ENCODE peak calls at places on chromosomes 7 and 10, in eight cellular contexts. One of them, this sample, is unnamed.

GRCh38 chr10:100803908-100804307 is 58.5 kb downstream of the PAX2 start:
- DNase-seq in CD8-positive, alpha-beta T cell: no peak
- DNase-seq in activated CD4-positive, alpha-beta T cell treated with anti-CD3 and anti-CD28 coated beads, Interleukin-2, amount 50 U/mL, for 24 hours: no peak
- DNase-seq in iris pigment epithelial cell: no peak
- DNase-seq in NCI-H2081: no peak
- DNase-seq in NCI-H69: no peak
- DNase-seq in naive thymus-derived CD8-positive, alpha-beta T cell: no peak
- DNase-seq in fibroblast of pulmonary artery: no peak
- DNase-seq in this sample: no peak

GRCh38 chr10:52232561-52233350 is 81.3 kb upstream of the DKK1 start:
- DNase-seq in iris pigment epithelial cell: peak
- DNase-seq in naive thymus-derived CD8-positive, alpha-beta T cell: no peak
- DNase-seq in NCI-H2081: no peak
- DNase-seq in NCI-H69: peak
- DNase-seq in fibroblast of pulmonary artery: peak
- DNase-seq in activated CD4-positive, alpha-beta T cell treated with anti-CD3 and anti-CD28 coated beads, Interleukin-2, amount 50 U/mL, for 24 hours: no peak
- DNase-seq in CD8-positive, alpha-beta T cell: no peak
- DNase-seq in this sample: no peak

GRCh38 chr7:158518915-158519640 is 68.5 kb downstream of the PTPRN2 start:
- DNase-seq in CD8-positive, alpha-beta T cell: no peak
- DNase-seq in iris pigment epithelial cell: no peak
- DNase-seq in NCI-H2081: no peak
- DNase-seq in fibroblast of pulmonary artery: no peak
- DNase-seq in activated CD4-positive, alpha-beta T cell treated with anti-CD3 and anti-CD28 coated beads, Interleukin-2, amount 50 U/mL, for 24 hours: no peak
- DNase-seq in NCI-H69: no peak
- DNase-seq in naive thymus-derived CD8-positive, alpha-beta T cell: no peak
- DNase-seq in this sample: no peak

GRCh38 chr7:725223-726005 is 1.1 kb upstream of the DNAAF5 start:
- DNase-seq in NCI-H69: no peak
- DNase-seq in iris pigment epithelial cell: peak
- DNase-seq in activated CD4-positive, alpha-beta T cell treated with anti-CD3 and anti-CD28 coated beads, Interleukin-2, amount 50 U/mL, for 24 hours: no peak
- DNase-seq in fibroblast of pulmonary artery: peak
- DNase-seq in NCI-H2081: no peak
- DNase-seq in CD8-positive, alpha-beta T cell: no peak
- DNase-seq in naive thymus-derived CD8-positive, alpha-beta T cell: no peak
- DNase-seq in this sample: no peak

GRCh38 chr10:132550366-132551092 is 12.9 kb downstream of the INPP5A start:
- DNase-seq in iris pigment epithelial cell: no peak
- DNase-seq in naive thymus-derived CD8-positive, alpha-beta T cell: no peak
- DNase-seq in fibroblast of pulmonary artery: no peak
- DNase-seq in CD8-positive, alpha-beta T cell: no peak
- DNase-seq in activated CD4-positive, alpha-beta T cell treated with anti-CD3 and anti-CD28 coated beads, Interleukin-2, amount 50 U/mL, for 24 hours: no peak
- DNase-seq in NCI-H2081: no peak
- DNase-seq in NCI-H69: no peak
- DNase-seq in this sample: no peak

GRCh38 chr7:138116892-138117291 is 40.6 kb downstream of the AKR1D1 start:
- DNase-seq in activated CD4-positive, alpha-beta T cell treated with anti-CD3 and anti-CD28 coated beads, Interleukin-2, amount 50 U/mL, for 24 hours: no peak
- DNase-seq in naive thymus-derived CD8-positive, alpha-beta T cell: no peak
- DNase-seq in NCI-H2081: no peak
- DNase-seq in iris pigment epithelial cell: no peak
- DNase-seq in fibroblast of pulmonary artery: no peak
- DNase-seq in NCI-H69: no peak
- DNase-seq in CD8-positive, alpha-beta T cell: no peak
- DNase-seq in this sample: no peak

GRCh38 chr10:130531312-130531711 is 395.1 kb downstream of the GLRX3 start:
- DNase-seq in activated CD4-positive, alpha-beta T cell treated with anti-CD3 and anti-CD28 coated beads, Interleukin-2, amount 50 U/mL, for 24 hours: no peak
- DNase-seq in NCI-H69: no peak
- DNase-seq in iris pigment epithelial cell: no peak
- DNase-seq in NCI-H2081: no peak
- DNase-seq in naive thymus-derived CD8-positive, alpha-beta T cell: no peak
- DNase-seq in CD8-positive, alpha-beta T cell: no peak
- DNase-seq in fibroblast of pulmonary artery: no peak
- DNase-seq in this sample: no peak

GRCh38 chr10:74189999-74190421 is 39.0 kb downstream of the ADK start:
- DNase-seq in activated CD4-positive, alpha-beta T cell treated with anti-CD3 and anti-CD28 coated beads, Interleukin-2, amount 50 U/mL, for 24 hours: no peak
- DNase-seq in CD8-positive, alpha-beta T cell: peak
- DNase-seq in NCI-H69: peak
- DNase-seq in fibroblast of pulmonary artery: peak
- DNase-seq in NCI-H2081: no peak
- DNase-seq in naive thymus-derived CD8-positive, alpha-beta T cell: no peak
- DNase-seq in iris pigment epithelial cell: peak
- DNase-seq in this sample: no peak

GRCh38 chr7:29442146-29442545 is 121.5 kb upstream of the PRR15 start:
- DNase-seq in CD8-positive, alpha-beta T cell: no peak
- DNase-seq in fibroblast of pulmonary artery: peak
- DNase-seq in NCI-H2081: peak
- DNase-seq in activated CD4-positive, alpha-beta T cell treated with anti-CD3 and anti-CD28 coated beads, Interleukin-2, amount 50 U/mL, for 24 hours: no peak
- DNase-seq in iris pigment epithelial cell: peak
- DNase-seq in NCI-H69: peak
- DNase-seq in naive thymus-derived CD8-positive, alpha-beta T cell: no peak
- DNase-seq in this sample: no peak

GRCh38 chr7:13989138-13989943 is at the start of gene ETV1:
- DNase-seq in NCI-H69: peak
- DNase-seq in CD8-positive, alpha-beta T cell: no peak
- DNase-seq in NCI-H2081: peak
- DNase-seq in naive thymus-derived CD8-positive, alpha-beta T cell: no peak
- DNase-seq in iris pigment epithelial cell: peak
- DNase-seq in fibroblast of pulmonary artery: peak
- DNase-seq in activated CD4-positive, alpha-beta T cell treated with anti-CD3 and anti-CD28 coated beads, Interleukin-2, amount 50 U/mL, for 24 hours: no peak
- DNase-seq in this sample: peak

GRCh38 chr7:10767771-10768170 is 205.9 kb upstream of the PHF14 start:
- DNase-seq in activated CD4-positive, alpha-beta T cell treated with anti-CD3 and anti-CD28 coated beads, Interleukin-2, amount 50 U/mL, for 24 hours: no peak
- DNase-seq in NCI-H2081: no peak
- DNase-seq in iris pigment epithelial cell: peak
- DNase-seq in fibroblast of pulmonary artery: no peak
- DNase-seq in naive thymus-derived CD8-positive, alpha-beta T cell: no peak
- DNase-seq in NCI-H69: no peak
- DNase-seq in CD8-positive, alpha-beta T cell: no peak
- DNase-seq in this sample: no peak

GRCh38 chr7:140230517-140230861 is 53.7 kb upstream of the KDM7A start:
- DNase-seq in naive thymus-derived CD8-positive, alpha-beta T cell: peak
- DNase-seq in activated CD4-positive, alpha-beta T cell treated with anti-CD3 and anti-CD28 coated beads, Interleukin-2, amount 50 U/mL, for 24 hours: no peak
- DNase-seq in NCI-H2081: peak
- DNase-seq in NCI-H69: peak
- DNase-seq in iris pigment epithelial cell: no peak
- DNase-seq in CD8-positive, alpha-beta T cell: peak
- DNase-seq in fibroblast of pulmonary artery: no peak
- DNase-seq in this sample: no peak

GRCh38 chr7:140646931-140647647 is 6.5 kb upstream of the DENND2A start:
- DNase-seq in naive thymus-derived CD8-positive, alpha-beta T cell: peak
- DNase-seq in fibroblast of pulmonary artery: peak
- DNase-seq in iris pigment epithelial cell: peak
- DNase-seq in NCI-H69: peak
- DNase-seq in activated CD4-positive, alpha-beta T cell treated with anti-CD3 and anti-CD28 coated beads, Interleukin-2, amount 50 U/mL, for 24 hours: no peak
- DNase-seq in NCI-H2081: peak
- DNase-seq in CD8-positive, alpha-beta T cell: peak
- DNase-seq in this sample: no peak

GRCh38 chr10:68725016-68725415 is 4.0 kb downstream of the CCAR1 start:
- DNase-seq in activated CD4-positive, alpha-beta T cell treated with anti-CD3 and anti-CD28 coated beads, Interleukin-2, amount 50 U/mL, for 24 hours: no peak
- DNase-seq in iris pigment epithelial cell: no peak
- DNase-seq in naive thymus-derived CD8-positive, alpha-beta T cell: no peak
- DNase-seq in fibroblast of pulmonary artery: no peak
- DNase-seq in CD8-positive, alpha-beta T cell: no peak
- DNase-seq in NCI-H69: no peak
- DNase-seq in NCI-H2081: no peak
- DNase-seq in this sample: no peak

GRCh38 chr10:10852464-10852863 is 165.2 kb upstream of the CELF2 start:
- DNase-seq in naive thymus-derived CD8-positive, alpha-beta T cell: no peak
- DNase-seq in activated CD4-positive, alpha-beta T cell treated with anti-CD3 and anti-CD28 coated beads, Interleukin-2, amount 50 U/mL, for 24 hours: no peak
- DNase-seq in CD8-positive, alpha-beta T cell: no peak
- DNase-seq in iris pigment epithelial cell: no peak
- DNase-seq in NCI-H2081: no peak
- DNase-seq in NCI-H69: no peak
- DNase-seq in fibroblast of pulmonary artery: no peak
- DNase-seq in this sample: no peak

GRCh38 chr10:6014241-6014761 is 37.0 kb upstream of the IL15RA start:
- DNase-seq in fibroblast of pulmonary artery: peak
- DNase-seq in naive thymus-derived CD8-positive, alpha-beta T cell: peak
- DNase-seq in CD8-positive, alpha-beta T cell: peak
- DNase-seq in activated CD4-positive, alpha-beta T cell treated with anti-CD3 and anti-CD28 coated beads, Interleukin-2, amount 50 U/mL, for 24 hours: no peak
- DNase-seq in iris pigment epithelial cell: peak
- DNase-seq in NCI-H69: peak
- DNase-seq in NCI-H2081: peak
- DNase-seq in this sample: no peak

GRCh38 chr7:127862540-127862939 is 168.7 kb downstream of the LRRC4 start:
- DNase-seq in activated CD4-positive, alpha-beta T cell treated with anti-CD3 and anti-CD28 coated beads, Interleukin-2, amount 50 U/mL, for 24 hours: no peak
- DNase-seq in iris pigment epithelial cell: no peak
- DNase-seq in CD8-positive, alpha-beta T cell: no peak
- DNase-seq in fibroblast of pulmonary artery: no peak
- DNase-seq in NCI-H69: no peak
- DNase-seq in naive thymus-derived CD8-positive, alpha-beta T cell: no peak
- DNase-seq in NCI-H2081: no peak
- DNase-seq in this sample: no peak

GRCh38 chr10:76302936-76303656 is 871.7 kb downstream of the LRMDA start:
- DNase-seq in NCI-H69: peak
- DNase-seq in iris pigment epithelial cell: no peak
- DNase-seq in naive thymus-derived CD8-positive, alpha-beta T cell: no peak
- DNase-seq in CD8-positive, alpha-beta T cell: no peak
- DNase-seq in activated CD4-positive, alpha-beta T cell treated with anti-CD3 and anti-CD28 coated beads, Interleukin-2, amount 50 U/mL, for 24 hours: no peak
- DNase-seq in NCI-H2081: no peak
- DNase-seq in fibroblast of pulmonary artery: no peak
- DNase-seq in this sample: no peak

GRCh38 chr7:144834516-144835165 is 1.2 kb downstream of the TPK1 start:
- DNase-seq in activated CD4-positive, alpha-beta T cell treated with anti-CD3 and anti-CD28 coated beads, Interleukin-2, amount 50 U/mL, for 24 hours: no peak
- DNase-seq in fibroblast of pulmonary artery: peak
- DNase-seq in naive thymus-derived CD8-positive, alpha-beta T cell: peak
- DNase-seq in iris pigment epithelial cell: peak
- DNase-seq in NCI-H2081: no peak
- DNase-seq in CD8-positive, alpha-beta T cell: peak
- DNase-seq in NCI-H69: peak
- DNase-seq in this sample: no peak

GRCh38 chr7:30765359-30765758 is 5.9 kb upstream of the MINDY4 start:
- DNase-seq in activated CD4-positive, alpha-beta T cell treated with anti-CD3 and anti-CD28 coated beads, Interleukin-2, amount 50 U/mL, for 24 hours: no peak
- DNase-seq in naive thymus-derived CD8-positive, alpha-beta T cell: no peak
- DNase-seq in NCI-H2081: no peak
- DNase-seq in CD8-positive, alpha-beta T cell: no peak
- DNase-seq in NCI-H69: no peak
- DNase-seq in fibroblast of pulmonary artery: no peak
- DNase-seq in iris pigment epithelial cell: no peak
- DNase-seq in this sample: no peak

GRCh38 chr10:77016278-77016815 is 621.3 kb downstream of the KCNMA1 start:
- DNase-seq in naive thymus-derived CD8-positive, alpha-beta T cell: no peak
- DNase-seq in NCI-H2081: no peak
- DNase-seq in fibroblast of pulmonary artery: no peak
- DNase-seq in activated CD4-positive, alpha-beta T cell treated with anti-CD3 and anti-CD28 coated beads, Interleukin-2, amount 50 U/mL, for 24 hours: no peak
- DNase-seq in NCI-H69: no peak
- DNase-seq in iris pigment epithelial cell: no peak
- DNase-seq in CD8-positive, alpha-beta T cell: no peak
- DNase-seq in this sample: no peak

GRCh38 chr10:123287594-123288247 is 133.5 kb downstream of the BUB3 start:
- DNase-seq in activated CD4-positive, alpha-beta T cell treated with anti-CD3 and anti-CD28 coated beads, Interleukin-2, amount 50 U/mL, for 24 hours: no peak
- DNase-seq in NCI-H69: no peak
- DNase-seq in NCI-H2081: no peak
- DNase-seq in fibroblast of pulmonary artery: peak
- DNase-seq in iris pigment epithelial cell: peak
- DNase-seq in naive thymus-derived CD8-positive, alpha-beta T cell: no peak
- DNase-seq in CD8-positive, alpha-beta T cell: no peak
- DNase-seq in this sample: no peak

GRCh38 chr7:138935438-138936079 is 45.6 kb downstream of the KIAA1549 start:
- DNase-seq in NCI-H69: peak
- DNase-seq in activated CD4-positive, alpha-beta T cell treated with anti-CD3 and anti-CD28 coated beads, Interleukin-2, amount 50 U/mL, for 24 hours: no peak
- DNase-seq in CD8-positive, alpha-beta T cell: no peak
- DNase-seq in fibroblast of pulmonary artery: peak
- DNase-seq in naive thymus-derived CD8-positive, alpha-beta T cell: no peak
- DNase-seq in iris pigment epithelial cell: peak
- DNase-seq in NCI-H2081: peak
- DNase-seq in this sample: no peak

GRCh38 chr7:50914460-50914859 is 131.8 kb upstream of the GRB10 start:
- DNase-seq in CD8-positive, alpha-beta T cell: no peak
- DNase-seq in activated CD4-positive, alpha-beta T cell treated with anti-CD3 and anti-CD28 coated beads, Interleukin-2, amount 50 U/mL, for 24 hours: no peak
- DNase-seq in NCI-H2081: no peak
- DNase-seq in NCI-H69: no peak
- DNase-seq in iris pigment epithelial cell: no peak
- DNase-seq in naive thymus-derived CD8-positive, alpha-beta T cell: no peak
- DNase-seq in fibroblast of pulmonary artery: no peak
- DNase-seq in this sample: no peak

GRCh38 chr10:4661572-4662255 is 164.3 kb upstream of the AKR1E2 start:
- DNase-seq in iris pigment epithelial cell: no peak
- DNase-seq in fibroblast of pulmonary artery: no peak
- DNase-seq in NCI-H69: no peak
- DNase-seq in CD8-positive, alpha-beta T cell: no peak
- DNase-seq in NCI-H2081: no peak
- DNase-seq in naive thymus-derived CD8-positive, alpha-beta T cell: no peak
- DNase-seq in activated CD4-positive, alpha-beta T cell treated with anti-CD3 and anti-CD28 coated beads, Interleukin-2, amount 50 U/mL, for 24 hours: no peak
- DNase-seq in this sample: no peak

GRCh38 chr10:103592186-103593021 is 98.9 kb downstream of the NEURL1 start:
- DNase-seq in fibroblast of pulmonary artery: peak
- DNase-seq in NCI-H69: peak
- DNase-seq in iris pigment epithelial cell: peak
- DNase-seq in naive thymus-derived CD8-positive, alpha-beta T cell: peak
- DNase-seq in activated CD4-positive, alpha-beta T cell treated with anti-CD3 and anti-CD28 coated beads, Interleukin-2, amount 50 U/mL, for 24 hours: no peak
- DNase-seq in NCI-H2081: peak
- DNase-seq in CD8-positive, alpha-beta T cell: peak
- DNase-seq in this sample: no peak

GRCh38 chr10:3143366-3143765 is 29.2 kb downstream of the PITRM1 start:
- DNase-seq in NCI-H2081: no peak
- DNase-seq in iris pigment epithelial cell: no peak
- DNase-seq in NCI-H69: no peak
- DNase-seq in fibroblast of pulmonary artery: no peak
- DNase-seq in activated CD4-positive, alpha-beta T cell treated with anti-CD3 and anti-CD28 coated beads, Interleukin-2, amount 50 U/mL, for 24 hours: no peak
- DNase-seq in CD8-positive, alpha-beta T cell: no peak
- DNase-seq in naive thymus-derived CD8-positive, alpha-beta T cell: no peak
- DNase-seq in this sample: no peak

GRCh38 chr7:83077328-83077727 is 85.4 kb downstream of the PCLO start:
- DNase-seq in naive thymus-derived CD8-positive, alpha-beta T cell: no peak
- DNase-seq in CD8-positive, alpha-beta T cell: no peak
- DNase-seq in iris pigment epithelial cell: peak
- DNase-seq in fibroblast of pulmonary artery: peak
- DNase-seq in NCI-H2081: no peak
- DNase-seq in NCI-H69: no peak
- DNase-seq in activated CD4-positive, alpha-beta T cell treated with anti-CD3 and anti-CD28 coated beads, Interleukin-2, amount 50 U/mL, for 24 hours: no peak
- DNase-seq in this sample: no peak

GRCh38 chr10:128859738-128860386 is 607.2 kb upstream of the MGMT start:
- DNase-seq in fibroblast of pulmonary artery: peak
- DNase-seq in NCI-H69: no peak
- DNase-seq in activated CD4-positive, alpha-beta T cell treated with anti-CD3 and anti-CD28 coated beads, Interleukin-2, amount 50 U/mL, for 24 hours: no peak
- DNase-seq in CD8-positive, alpha-beta T cell: peak
- DNase-seq in NCI-H2081: no peak
- DNase-seq in iris pigment epithelial cell: peak
- DNase-seq in naive thymus-derived CD8-positive, alpha-beta T cell: no peak
- DNase-seq in this sample: no peak

GRCh38 chr10:127117125-127117524 is 79.3 kb downstream of the INSYN2A start:
- DNase-seq in NCI-H2081: no peak
- DNase-seq in CD8-positive, alpha-beta T cell: peak
- DNase-seq in NCI-H69: no peak
- DNase-seq in fibroblast of pulmonary artery: peak
- DNase-seq in activated CD4-positive, alpha-beta T cell treated with anti-CD3 and anti-CD28 coated beads, Interleukin-2, amount 50 U/mL, for 24 hours: no peak
- DNase-seq in naive thymus-derived CD8-positive, alpha-beta T cell: no peak
- DNase-seq in iris pigment epithelial cell: peak
- DNase-seq in this sample: no peak

GRCh38 chr10:12735843-12736462 is 265.6 kb downstream of the CCDC3 start:
- DNase-seq in fibroblast of pulmonary artery: no peak
- DNase-seq in NCI-H69: no peak
- DNase-seq in CD8-positive, alpha-beta T cell: no peak
- DNase-seq in NCI-H2081: no peak
- DNase-seq in iris pigment epithelial cell: no peak
- DNase-seq in naive thymus-derived CD8-positive, alpha-beta T cell: no peak
- DNase-seq in activated CD4-positive, alpha-beta T cell treated with anti-CD3 and anti-CD28 coated beads, Interleukin-2, amount 50 U/mL, for 24 hours: no peak
- DNase-seq in this sample: no peak

GRCh38 chr10:103829266-103829665 is 26.1 kb downstream of the SH3PXD2A start:
- DNase-seq in CD8-positive, alpha-beta T cell: no peak
- DNase-seq in fibroblast of pulmonary artery: no peak
- DNase-seq in iris pigment epithelial cell: no peak
- DNase-seq in activated CD4-positive, alpha-beta T cell treated with anti-CD3 and anti-CD28 coated beads, Interleukin-2, amount 50 U/mL, for 24 hours: no peak
- DNase-seq in naive thymus-derived CD8-positive, alpha-beta T cell: no peak
- DNase-seq in NCI-H2081: no peak
- DNase-seq in NCI-H69: peak
- DNase-seq in this sample: no peak

GRCh38 chr10:93712593-93712992 is 10.2 kb upstream of the FRA10AC1 start:
- DNase-seq in activated CD4-positive, alpha-beta T cell treated with anti-CD3 and anti-CD28 coated beads, Interleukin-2, amount 50 U/mL, for 24 hours: no peak
- DNase-seq in naive thymus-derived CD8-positive, alpha-beta T cell: no peak
- DNase-seq in NCI-H69: no peak
- DNase-seq in CD8-positive, alpha-beta T cell: no peak
- DNase-seq in NCI-H2081: no peak
- DNase-seq in iris pigment epithelial cell: no peak
- DNase-seq in fibroblast of pulmonary artery: no peak
- DNase-seq in this sample: no peak

This sample was measured in NCI-H1436 treated with DMSO at 0.1 percent for 48 hours.